ENCODE peak calls at places on chromosomes 3 and 15, in nine cellular contexts. Y, M, F, A, L, G, P, Z and S are unnamed samples.
A peak's percentile ranks its signal among the peaks of the same experiment; 100 is the strongest.

GRCh38 chr3:174329321-174329720 is 529.8 kb upstream of the NAALADL2 start:
- DNase-seq in Y (no peak), M (no peak), F (no peak), A (no peak), L (no peak), G (peak; percentile 96), P (no peak), Z (no peak), S (no peak)

GRCh38 chr3:5136619-5137429 is 14.7 kb downstream of the ARL8B start:
- DNase-seq in Y (peak; percentile 46), M (no peak), F (no peak), A (peak; percentile 38), L (no peak), G (no peak), P (no peak), Z (no peak), S (no peak)

GRCh38 chr15:25803036-25803435 is 60.1 kb downstream of the ATP10A start:
- DNase-seq in Y (no peak), M (no peak), F (no peak), A (no peak), L (no peak), G (no peak), P (no peak), Z (no peak), S (no peak)

GRCh38 chr15:93035092-93035915 is 53.7 kb downstream of the RGMA start:
- DNase-seq in Y (no peak), M (no peak), F (peak; percentile 61), A (no peak), L (no peak), G (no peak), P (no peak), Z (no peak), S (no peak)

GRCh38 chr3:24351779-24352469 is 142.7 kb downstream of the THRB start:
- DNase-seq in Y (peak; percentile 76), M (no peak), F (no peak), A (no peak), L (no peak), G (peak; percentile 40), P (peak; percentile 58), Z (peak; percentile 69), S (no peak)

GRCh38 chr3:14552041-14552648 is 12.0 kb upstream of the GRIP2 start:
- DNase-seq in Y (no peak), M (peak; percentile 23), F (no peak), A (no peak), L (no peak), G (no peak), P (no peak), Z (no peak), S (no peak)

GRCh38 chr3:38257583-38257982 is 8.0 kb upstream of the SLC22A13 start:
- DNase-seq in Y (no peak), M (no peak), F (no peak), A (no peak), L (no peak), G (no peak), P (no peak), Z (no peak), S (no peak)

GRCh38 chr3:11379238-11379823 is 107.1 kb downstream of the ATG7 start:
- DNase-seq in Y (peak; percentile 82), M (no peak), F (no peak), A (peak; percentile 19), L (no peak), G (peak; percentile 54), P (no peak), Z (no peak), S (no peak)

GRCh38 chr15:69593981-69594966 is 141.7 kb downstream of the RPLP1 start:
- DNase-seq in Y (peak; percentile 57), M (peak; percentile 59), F (peak; percentile 88), A (peak; percentile 92), L (no peak), G (peak; percentile 22), P (peak; percentile 90), Z (peak; percentile 92), S (peak; percentile 64)

GRCh38 chr15:62769604-62770003 is 272.9 kb upstream of the TPM1 start:
- DNase-seq in Y (peak; percentile 27), M (no peak), F (no peak), A (peak; percentile 75), L (no peak), G (peak; percentile 84), P (no peak), Z (no peak), S (no peak)

GRCh38 chr3:141508067-141508436 is 21.2 kb downstream of the RASA2 start:
- DNase-seq in Y (no peak), M (no peak), F (no peak), A (no peak), L (no peak), G (no peak), P (no peak), Z (no peak), S (no peak)

GRCh38 chr3:178001670-178002101 is 534.5 kb upstream of the KCNMB2 start:
- DNase-seq in Y (no peak), M (no peak), F (no peak), A (no peak), L (no peak), G (no peak), P (no peak), Z (no peak), S (peak; percentile 45)

GRCh38 chr3:14431928-14432834 is 29.8 kb downstream of the SLC6A6 start:
- DNase-seq in Y (peak; percentile 80), M (peak; percentile 94), F (peak; percentile 92), A (peak; percentile 75), L (peak; percentile 46), G (peak; percentile 79), P (peak; percentile 82), Z (peak; percentile 89), S (peak; percentile 99)

GRCh38 chr3:70386043-70386442 is 73.6 kb upstream of the MDFIC2 start:
- DNase-seq in Y (no peak), M (no peak), F (no peak), A (no peak), L (no peak), G (no peak), P (no peak), Z (no peak), S (no peak)

GRCh38 chr3:57966823-57967222 is 41.4 kb upstream of the FLNB start:
- DNase-seq in Y (peak; percentile 67), M (no peak), F (no peak), A (no peak), L (no peak), G (peak; percentile 74), P (no peak), Z (no peak), S (no peak)

GRCh38 chr3:10213156-10213792 is 35.0 kb upstream of the TATDN2 start:
- DNase-seq in Y (peak; percentile 75), M (no peak), F (no peak), A (no peak), L (no peak), G (no peak), P (no peak), Z (no peak), S (no peak)

GRCh38 chr3:71973337-71974030 is 188.5 kb upstream of the PROK2 start:
- DNase-seq in Y (no peak), M (no peak), F (no peak), A (no peak), L (no peak), G (no peak), P (no peak), Z (no peak), S (peak; percentile 90)

GRCh38 chr3:70108072-70108471 is 108.5 kb downstream of the SAMMSON start:
- DNase-seq in Y (peak; percentile 24), M (no peak), F (no peak), A (no peak), L (peak; percentile 70), G (no peak), P (no peak), Z (peak; percentile 42), S (peak; percentile 49)

GRCh38 chr15:62549345-62549970 is 384.4 kb upstream of the C2CD4B start:
- DNase-seq in Y (peak; percentile 48), M (no peak), F (no peak), A (peak; percentile 48), L (peak; percentile 53), G (no peak), P (no peak), Z (peak; percentile 37), S (no peak)

GRCh38 chr3:170806141-170806540 is 63.9 kb downstream of the RPL22L1 start:
- DNase-seq in Y (no peak), M (no peak), F (no peak), A (no peak), L (no peak), G (no peak), P (no peak), Z (no peak), S (no peak)

GRCh38 chr3:125212096-125212508 is 446 bp downstream of the SLC12A8 start:
- DNase-seq in Y (no peak), M (no peak), F (no peak), A (no peak), L (peak; percentile 37), G (no peak), P (peak; percentile 47), Z (no peak), S (no peak)

GRCh38 chr3:86990734-86991481 is at the start of gene VGLL3:
- DNase-seq in Y (peak; percentile 90), M (peak; percentile 76), F (peak; percentile 88), A (peak; percentile 32), L (peak; percentile 52), G (peak; percentile 92), P (peak; percentile 70), Z (peak; percentile 49), S (no peak)

GRCh38 chr3:192772495-192772894 is 45.2 kb upstream of the FGF12 start:
- DNase-seq in Y (no peak), M (no peak), F (no peak), A (peak; percentile 20), L (peak; percentile 60), G (peak; percentile 29), P (no peak), Z (peak; percentile 35), S (no peak)
- TF ChIP-seq CTCF in Y (peak; percentile 19), M (no peak), F (no peak), A (peak; percentile 22), L (peak; percentile 27), G (peak; percentile 42), P (no peak), Z (peak; percentile 43), S (no peak)

GRCh38 chr15:38453971-38454686 is at the start of gene FAM98B:
- DNase-seq in Y (peak; percentile 92), M (peak; percentile 93), F (peak; percentile 91), A (peak; percentile 83), L (peak; percentile 96), G (peak; percentile 86), P (peak; percentile 84), Z (peak; percentile 92), S (peak; percentile 84)
- TF ChIP-seq CTCF in Y (no peak), M (no peak), F (no peak), A (peak; percentile 44), L (no peak), G (peak; percentile 9), P (no peak), Z (no peak), S (no peak)

GRCh38 chr15:76235186-76235826 is 76.0 kb downstream of the ETFA start:
- DNase-seq in Y (peak; percentile 60), M (no peak), F (no peak), A (peak; percentile 22), L (no peak), G (peak; percentile 56), P (no peak), Z (no peak), S (no peak)
- TF ChIP-seq CTCF in Y (peak; percentile 35), M (peak; percentile 58), F (no peak), A (peak; percentile 66), L (peak; percentile 27), G (peak; percentile 58), P (no peak), Z (peak; percentile 14), S (peak; percentile 39)

DNA sequence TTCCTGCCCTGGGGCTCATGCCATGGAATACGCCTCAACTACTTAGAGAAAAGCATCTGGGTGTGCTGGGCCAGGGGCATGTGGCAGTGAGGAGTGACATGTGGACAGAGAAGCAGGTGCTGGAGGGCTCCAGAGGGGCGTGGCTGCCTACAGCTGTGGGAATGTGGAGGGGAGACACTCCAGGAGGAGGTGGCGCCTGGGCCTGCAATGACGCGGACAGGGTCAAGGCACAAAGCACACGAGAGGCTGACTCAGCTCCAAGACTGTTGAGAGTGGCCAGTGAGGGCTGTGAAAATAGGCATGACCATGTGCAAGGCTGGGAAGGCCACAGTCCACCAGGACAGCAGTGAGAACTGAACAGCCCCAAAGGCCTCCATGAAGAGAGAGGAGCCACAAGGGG is 48.5 kb downstream of the PTH1R start:
- DNase-seq in Y (peak; percentile 79), M (peak; percentile 94), F (peak; percentile 77), A (no peak), L (peak; percentile 55), G (peak; percentile 20), P (no peak), Z (no peak), S (peak; percentile 75)
- TF ChIP-seq CTCF in Y (no peak), M (no peak), F (no peak), A (no peak), L (no peak), G (no peak), P (no peak), Z (no peak), S (no peak)